ENCODE peak calls at places on chromosomes 16 and 17, in nine cellular contexts. One of them, this sample, is unnamed.

GRCh38 chr17:52145496-52145895 is 13.0 kb downstream of the CA10 start:
- DNase-seq in Right ventricle myocardium superior: no peak
- DNase-seq in lung: no peak
- DNase-seq in stimulated activated effector memory CD8-positive, alpha-beta T cell treated with anti-CD3 and anti-CD28 coated beads, Interleukin-12 subunit alpha, Interleukin-12 subunit beta, amount 100 ng/mL, for 72 hours: no peak
- DNase-seq in LHCN-M2: no peak
- DNase-seq in activated CD4-positive, alpha-beta T cell treated with anti-CD3 and anti-CD28 coated beads, Interleukin-2, amount 50 U/mL, for 1 hour: no peak
- DNase-seq in cardiac muscle cell: no peak
- DNase-seq in KG1: no peak
- DNase-seq in transverse colon: no peak
- DNase-seq in this sample: no peak

GRCh38 chr17:10802487-10803284 is 1.2 kb downstream of the TMEM238L start:
- DNase-seq in Right ventricle myocardium superior: no peak
- DNase-seq in lung: no peak
- DNase-seq in stimulated activated effector memory CD8-positive, alpha-beta T cell treated with anti-CD3 and anti-CD28 coated beads, Interleukin-12 subunit alpha, Interleukin-12 subunit beta, amount 100 ng/mL, for 72 hours: no peak
- DNase-seq in LHCN-M2: no peak
- DNase-seq in activated CD4-positive, alpha-beta T cell treated with anti-CD3 and anti-CD28 coated beads, Interleukin-2, amount 50 U/mL, for 1 hour: no peak
- DNase-seq in cardiac muscle cell: no peak
- DNase-seq in KG1: no peak
- DNase-seq in transverse colon: peak
- DNase-seq in this sample: no peak

GRCh38 chr17:71325886-71326285 is 794.9 kb upstream of the SOX9 start:
- DNase-seq in Right ventricle myocardium superior: no peak
- DNase-seq in lung: no peak
- DNase-seq in stimulated activated effector memory CD8-positive, alpha-beta T cell treated with anti-CD3 and anti-CD28 coated beads, Interleukin-12 subunit alpha, Interleukin-12 subunit beta, amount 100 ng/mL, for 72 hours: no peak
- DNase-seq in LHCN-M2: no peak
- DNase-seq in activated CD4-positive, alpha-beta T cell treated with anti-CD3 and anti-CD28 coated beads, Interleukin-2, amount 50 U/mL, for 1 hour: no peak
- DNase-seq in cardiac muscle cell: no peak
- DNase-seq in KG1: no peak
- DNase-seq in transverse colon: no peak
- DNase-seq in this sample: no peak

GRCh38 chr16:86809458-86809955 is 231.2 kb downstream of the FOXL1 start:
- DNase-seq in Right ventricle myocardium superior: no peak
- DNase-seq in lung: no peak
- DNase-seq in stimulated activated effector memory CD8-positive, alpha-beta T cell treated with anti-CD3 and anti-CD28 coated beads, Interleukin-12 subunit alpha, Interleukin-12 subunit beta, amount 100 ng/mL, for 72 hours: no peak
- DNase-seq in LHCN-M2: peak
- DNase-seq in activated CD4-positive, alpha-beta T cell treated with anti-CD3 and anti-CD28 coated beads, Interleukin-2, amount 50 U/mL, for 1 hour: no peak
- DNase-seq in cardiac muscle cell: peak
- DNase-seq in KG1: no peak
- DNase-seq in transverse colon: no peak
- DNase-seq in this sample: peak

GRCh38 chr17:57027852-57028251 is 49.9 kb downstream of the SCPEP1 start:
- DNase-seq in Right ventricle myocardium superior: no peak
- DNase-seq in lung: no peak
- DNase-seq in stimulated activated effector memory CD8-positive, alpha-beta T cell treated with anti-CD3 and anti-CD28 coated beads, Interleukin-12 subunit alpha, Interleukin-12 subunit beta, amount 100 ng/mL, for 72 hours: no peak
- DNase-seq in LHCN-M2: no peak
- DNase-seq in activated CD4-positive, alpha-beta T cell treated with anti-CD3 and anti-CD28 coated beads, Interleukin-2, amount 50 U/mL, for 1 hour: no peak
- DNase-seq in cardiac muscle cell: no peak
- DNase-seq in KG1: no peak
- DNase-seq in transverse colon: no peak
- DNase-seq in this sample: no peak

GRCh38 chr17:42052478-42052877 is 2.1 kb upstream of the C17orf113 start:
- DNase-seq in Right ventricle myocardium superior: no peak
- DNase-seq in lung: no peak
- DNase-seq in stimulated activated effector memory CD8-positive, alpha-beta T cell treated with anti-CD3 and anti-CD28 coated beads, Interleukin-12 subunit alpha, Interleukin-12 subunit beta, amount 100 ng/mL, for 72 hours: no peak
- DNase-seq in LHCN-M2: no peak
- DNase-seq in activated CD4-positive, alpha-beta T cell treated with anti-CD3 and anti-CD28 coated beads, Interleukin-2, amount 50 U/mL, for 1 hour: no peak
- DNase-seq in cardiac muscle cell: no peak
- DNase-seq in KG1: no peak
- DNase-seq in transverse colon: no peak
- DNase-seq in this sample: no peak

GRCh38 chr16:56812884-56813283 is 52.1 kb upstream of the SLC12A3 start:
- DNase-seq in Right ventricle myocardium superior: no peak
- DNase-seq in lung: no peak
- DNase-seq in stimulated activated effector memory CD8-positive, alpha-beta T cell treated with anti-CD3 and anti-CD28 coated beads, Interleukin-12 subunit alpha, Interleukin-12 subunit beta, amount 100 ng/mL, for 72 hours: no peak
- DNase-seq in LHCN-M2: no peak
- DNase-seq in activated CD4-positive, alpha-beta T cell treated with anti-CD3 and anti-CD28 coated beads, Interleukin-2, amount 50 U/mL, for 1 hour: no peak
- DNase-seq in cardiac muscle cell: peak
- DNase-seq in KG1: no peak
- DNase-seq in transverse colon: no peak
- DNase-seq in this sample: peak

GRCh38 chr17:61322316-61323014 is 77.2 kb upstream of the TBX2 start:
- DNase-seq in Right ventricle myocardium superior: no peak
- DNase-seq in lung: no peak
- DNase-seq in stimulated activated effector memory CD8-positive, alpha-beta T cell treated with anti-CD3 and anti-CD28 coated beads, Interleukin-12 subunit alpha, Interleukin-12 subunit beta, amount 100 ng/mL, for 72 hours: no peak
- DNase-seq in LHCN-M2: no peak
- DNase-seq in activated CD4-positive, alpha-beta T cell treated with anti-CD3 and anti-CD28 coated beads, Interleukin-2, amount 50 U/mL, for 1 hour: no peak
- DNase-seq in cardiac muscle cell: no peak
- DNase-seq in KG1: no peak
- DNase-seq in transverse colon: no peak
- DNase-seq in this sample: no peak